ENCODE peak calls at places on chromosomes 3 and 15, in eight cellular contexts. One of them, this sample, is unnamed.

GRCh38 chr3:63975705-63976104 is 47.6 kb downstream of the PSMD6 start:
- DNase-seq in mesendoderm: no peak
- DNase-seq in body of pancreas: peak; percentile 77
- DNase-seq in right atrium auricular region: peak; percentile 77
- DNase-seq in psoas muscle: peak; percentile 66
- DNase-seq in transverse colon: no peak
- DNase-seq in neuronal stem cell: no peak
- DNase-seq in vagina: no peak
- DNase-seq in this sample: no peak

GRCh38 chr15:68765602-68766368 is 54.9 kb downstream of the ANP32A start:
- DNase-seq in mesendoderm: no peak
- DNase-seq in body of pancreas: no peak
- DNase-seq in right atrium auricular region: peak; percentile 32
- DNase-seq in psoas muscle: no peak
- DNase-seq in transverse colon: no peak
- DNase-seq in neuronal stem cell: no peak
- DNase-seq in vagina: peak; percentile 52
- DNase-seq in this sample: no peak

GRCh38 chr3:143634427-143634826 is 213.8 kb downstream of the SLC9A9 start:
- DNase-seq in mesendoderm: no peak
- DNase-seq in body of pancreas: no peak
- DNase-seq in right atrium auricular region: no peak
- DNase-seq in psoas muscle: no peak
- DNase-seq in transverse colon: no peak
- DNase-seq in neuronal stem cell: no peak
- DNase-seq in vagina: no peak
- DNase-seq in this sample: peak; percentile 55

GRCh38 chr3:99902091-99902490 is 84.4 kb downstream of the CMSS1 start:
- DNase-seq in mesendoderm: no peak
- DNase-seq in body of pancreas: no peak
- DNase-seq in right atrium auricular region: no peak
- DNase-seq in psoas muscle: no peak
- DNase-seq in transverse colon: no peak
- DNase-seq in neuronal stem cell: no peak
- DNase-seq in vagina: no peak
- DNase-seq in this sample: no peak

GRCh38 chr3:60992395-60992794 is 258.9 kb downstream of the FHIT start:
- DNase-seq in mesendoderm: no peak
- DNase-seq in body of pancreas: peak; percentile 29
- DNase-seq in right atrium auricular region: no peak
- DNase-seq in psoas muscle: peak; percentile 16
- DNase-seq in transverse colon: no peak
- DNase-seq in neuronal stem cell: no peak
- DNase-seq in vagina: no peak
- DNase-seq in this sample: no peak

GRCh38 chr3:20700702-20701101 is 514.7 kb upstream of the SGO1 start:
- DNase-seq in mesendoderm: no peak
- DNase-seq in body of pancreas: peak; percentile 21
- DNase-seq in right atrium auricular region: no peak
- DNase-seq in psoas muscle: no peak
- DNase-seq in transverse colon: no peak
- DNase-seq in neuronal stem cell: no peak
- DNase-seq in vagina: no peak
- DNase-seq in this sample: no peak

GRCh38 chr15:100997442-100997841 is 78.3 kb downstream of the LRRK1 start:
- DNase-seq in mesendoderm: no peak
- DNase-seq in body of pancreas: no peak
- DNase-seq in right atrium auricular region: no peak
- DNase-seq in psoas muscle: no peak
- DNase-seq in transverse colon: no peak
- DNase-seq in neuronal stem cell: no peak
- DNase-seq in vagina: no peak
- DNase-seq in this sample: no peak

GRCh38 chr3:141112686-141113255 is 61.6 kb downstream of the SPSB4 start:
- DNase-seq in mesendoderm: no peak
- DNase-seq in body of pancreas: no peak
- DNase-seq in right atrium auricular region: peak; percentile 30
- DNase-seq in psoas muscle: no peak
- DNase-seq in transverse colon: no peak
- DNase-seq in neuronal stem cell: no peak
- DNase-seq in vagina: peak; percentile 52
- DNase-seq in this sample: no peak

GRCh38 chr3:127172670-127173515 is 20.0 kb upstream of the PRR23E start:
- DNase-seq in mesendoderm: peak; percentile 71
- DNase-seq in body of pancreas: no peak
- DNase-seq in right atrium auricular region: peak; percentile 56
- DNase-seq in psoas muscle: no peak
- DNase-seq in transverse colon: no peak
- DNase-seq in neuronal stem cell: no peak
- DNase-seq in vagina: peak; percentile 58
- DNase-seq in this sample: no peak

GRCh38 chr3:48404440-48405342 is 25.2 kb downstream of the PLXNB1 start:
- DNase-seq in mesendoderm: no peak
- DNase-seq in body of pancreas: peak; percentile 6
- DNase-seq in right atrium auricular region: peak; percentile 57
- DNase-seq in psoas muscle: peak; percentile 9
- DNase-seq in transverse colon: no peak
- DNase-seq in neuronal stem cell: no peak
- DNase-seq in vagina: peak; percentile 91
- DNase-seq in this sample: no peak

GRCh38 chr3:175270199-175270837 is 411.2 kb downstream of the NAALADL2 start:
- DNase-seq in mesendoderm: peak; percentile 21
- DNase-seq in body of pancreas: no peak
- DNase-seq in right atrium auricular region: no peak
- DNase-seq in psoas muscle: no peak
- DNase-seq in transverse colon: no peak
- DNase-seq in neuronal stem cell: no peak
- DNase-seq in vagina: no peak
- DNase-seq in this sample: no peak

GRCh38 chr15:69758810-69759410 is 306.3 kb downstream of the RPLP1 start:
- DNase-seq in mesendoderm: no peak
- DNase-seq in body of pancreas: peak; percentile 33
- DNase-seq in right atrium auricular region: no peak
- DNase-seq in psoas muscle: no peak
- DNase-seq in transverse colon: peak; percentile 71
- DNase-seq in neuronal stem cell: no peak
- DNase-seq in vagina: no peak
- DNase-seq in this sample: peak; percentile 70

GRCh38 chr3:100402150-100402706 is 889 bp downstream of the LNP1 start:
- DNase-seq in mesendoderm: peak; percentile 77
- DNase-seq in body of pancreas: no peak
- DNase-seq in right atrium auricular region: no peak
- DNase-seq in psoas muscle: no peak
- DNase-seq in transverse colon: no peak
- DNase-seq in neuronal stem cell: no peak
- DNase-seq in vagina: no peak
- DNase-seq in this sample: no peak

GRCh38 chr3:110027446-110027845 is 690.1 kb upstream of the DPPA4 start:
- DNase-seq in mesendoderm: no peak
- DNase-seq in body of pancreas: no peak
- DNase-seq in right atrium auricular region: no peak
- DNase-seq in psoas muscle: no peak
- DNase-seq in transverse colon: no peak
- DNase-seq in neuronal stem cell: no peak
- DNase-seq in vagina: no peak
- DNase-seq in this sample: peak; percentile 31

DNA sequence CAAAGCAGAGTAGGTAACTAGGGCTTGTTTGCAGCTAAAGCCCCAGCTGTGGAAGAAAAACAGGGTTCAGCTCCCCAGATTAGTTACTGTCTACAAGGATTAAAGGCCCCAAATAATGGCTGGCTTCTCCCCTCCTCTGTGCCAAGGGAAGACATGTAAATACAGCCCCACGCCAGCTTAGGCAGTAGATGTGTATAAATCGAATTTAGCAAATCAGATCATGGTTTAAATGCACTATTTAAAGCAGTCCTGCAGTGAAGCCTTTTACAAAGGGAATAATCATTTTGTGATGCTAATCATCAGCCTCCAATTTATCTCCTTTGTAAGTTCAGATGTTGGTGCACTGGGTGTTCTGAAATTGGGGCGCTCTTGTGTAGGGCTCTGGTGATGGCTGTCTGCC is 46.7 kb upstream of the POLG start:
- DNase-seq in mesendoderm: no peak
- DNase-seq in body of pancreas: no peak
- DNase-seq in right atrium auricular region: no peak
- DNase-seq in psoas muscle: no peak
- DNase-seq in transverse colon: no peak
- DNase-seq in neuronal stem cell: no peak
- DNase-seq in vagina: no peak
- DNase-seq in this sample: no peak
- H3K27me3 ChIP-seq in mesendoderm: peaks cover 66% of the 10 kb centered on the region
- H3K27me3 ChIP-seq in body of pancreas: no peaks in the 10 kb centered on the region
- H3K27me3 ChIP-seq in right atrium auricular region: peaks cover 24% of the 10 kb centered on the region
- H3K27me3 ChIP-seq in psoas muscle: peaks cover 60% of the 10 kb centered on the region
- H3K27me3 ChIP-seq in transverse colon: peaks cover 71% of the 10 kb centered on the region
- H3K27me3 ChIP-seq in neuronal stem cell: peaks cover 64% of the 10 kb centered on the region
- H3K27me3 ChIP-seq in vagina: no peaks in the 10 kb centered on the region
- H3K27me3 ChIP-seq in this sample: peaks cover 9% of the 10 kb centered on the region

GRCh38 chr3:33803252-33803651 is 4.8 kb downstream of the PDCD6IP start:
- DNase-seq in mesendoderm: no peak
- DNase-seq in body of pancreas: no peak
- DNase-seq in right atrium auricular region: no peak
- DNase-seq in psoas muscle: no peak
- DNase-seq in transverse colon: no peak
- DNase-seq in neuronal stem cell: no peak
- DNase-seq in vagina: no peak
- DNase-seq in this sample: no peak

GRCh38 chr3:33796137-33796536 is 2.3 kb upstream of the PDCD6IP start:
- DNase-seq in mesendoderm: no peak
- DNase-seq in body of pancreas: no peak
- DNase-seq in right atrium auricular region: no peak
- DNase-seq in psoas muscle: no peak
- DNase-seq in transverse colon: no peak
- DNase-seq in neuronal stem cell: no peak
- DNase-seq in vagina: no peak
- DNase-seq in this sample: no peak

GRCh38 chr3:33799202-33799551 is 747 bp downstream of the PDCD6IP start:
- DNase-seq in mesendoderm: no peak
- DNase-seq in body of pancreas: no peak
- DNase-seq in right atrium auricular region: no peak
- DNase-seq in psoas muscle: no peak
- DNase-seq in transverse colon: no peak
- DNase-seq in neuronal stem cell: no peak
- DNase-seq in vagina: no peak
- DNase-seq in this sample: no peak

GRCh38 chr3:33798418-33799201 is at the start of gene PDCD6IP:
- DNase-seq in mesendoderm: peak; percentile 97
- DNase-seq in body of pancreas: peak; percentile 95
- DNase-seq in right atrium auricular region: peak; percentile 93
- DNase-seq in psoas muscle: peak; percentile 94
- DNase-seq in transverse colon: peak; percentile 95
- DNase-seq in neuronal stem cell: peak; percentile 85
- DNase-seq in vagina: no peak
- DNase-seq in this sample: peak; percentile 94

DNA sequence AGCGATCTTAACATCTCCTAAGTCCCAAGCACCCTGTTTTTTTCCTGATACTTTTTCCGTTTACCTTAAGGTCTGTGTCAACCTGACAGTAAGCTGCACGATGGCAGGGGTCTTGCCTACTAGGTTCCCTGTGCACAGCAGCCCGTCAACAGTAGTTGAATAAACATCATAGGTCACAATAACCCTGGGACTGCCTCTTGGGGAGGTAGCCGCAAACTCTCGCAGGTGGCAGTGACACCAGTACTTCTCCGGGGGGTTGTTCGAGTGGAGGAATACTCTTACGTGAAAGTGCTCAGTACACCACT is 365 bp upstream of the PDCD6IP start:
- DNase-seq in mesendoderm: no peak
- DNase-seq in body of pancreas: no peak
- DNase-seq in right atrium auricular region: no peak
- DNase-seq in psoas muscle: no peak
- DNase-seq in transverse colon: no peak
- DNase-seq in neuronal stem cell: no peak
- DNase-seq in vagina: no peak
- DNase-seq in this sample: no peak
- H3K4me1 ChIP-seq in mesendoderm: no peaks in the 10 kb centered on the region
- H3K4me1 ChIP-seq in body of pancreas: peaks cover 40% of the 10 kb centered on the region
- H3K4me1 ChIP-seq in right atrium auricular region: peaks cover 32% of the 10 kb centered on the region
- H3K4me1 ChIP-seq in psoas muscle: peaks cover 40% of the 10 kb centered on the region
- H3K4me1 ChIP-seq in transverse colon: peaks cover 39% of the 10 kb centered on the region
- H3K4me1 ChIP-seq in neuronal stem cell: no peaks in the 10 kb centered on the region
- H3K4me1 ChIP-seq in vagina: peaks cover 49% of the 10 kb centered on the region
- H3K4me1 ChIP-seq in this sample: peaks cover 3% of the 10 kb centered on the region

GRCh38 chr15:79676621-79677020 is 220.2 kb downstream of the MTHFS start:
- DNase-seq in mesendoderm: no peak
- DNase-seq in body of pancreas: no peak
- DNase-seq in right atrium auricular region: no peak
- DNase-seq in psoas muscle: no peak
- DNase-seq in transverse colon: no peak
- DNase-seq in neuronal stem cell: no peak
- DNase-seq in vagina: no peak
- DNase-seq in this sample: no peak

GRCh38 chr15:79678032-79678701 is 218.6 kb downstream of the MTHFS start:
- DNase-seq in mesendoderm: no peak
- DNase-seq in body of pancreas: no peak
- DNase-seq in right atrium auricular region: no peak
- DNase-seq in psoas muscle: no peak
- DNase-seq in transverse colon: no peak
- DNase-seq in neuronal stem cell: no peak
- DNase-seq in vagina: no peak
- DNase-seq in this sample: no peak

GRCh38 chr15:79682851-79683288 is 213.9 kb downstream of the MTHFS start:
- DNase-seq in mesendoderm: no peak
- DNase-seq in body of pancreas: no peak
- DNase-seq in right atrium auricular region: no peak
- DNase-seq in psoas muscle: no peak
- DNase-seq in transverse colon: no peak
- DNase-seq in neuronal stem cell: no peak
- DNase-seq in vagina: no peak
- DNase-seq in this sample: no peak

GRCh38 chr15:79680721-79681120 is 216.1 kb downstream of the MTHFS start:
- DNase-seq in mesendoderm: peak; percentile 17
- DNase-seq in body of pancreas: no peak
- DNase-seq in right atrium auricular region: no peak
- DNase-seq in psoas muscle: no peak
- DNase-seq in transverse colon: no peak
- DNase-seq in neuronal stem cell: peak; percentile 56
- DNase-seq in vagina: no peak
- DNase-seq in this sample: no peak

DNA sequence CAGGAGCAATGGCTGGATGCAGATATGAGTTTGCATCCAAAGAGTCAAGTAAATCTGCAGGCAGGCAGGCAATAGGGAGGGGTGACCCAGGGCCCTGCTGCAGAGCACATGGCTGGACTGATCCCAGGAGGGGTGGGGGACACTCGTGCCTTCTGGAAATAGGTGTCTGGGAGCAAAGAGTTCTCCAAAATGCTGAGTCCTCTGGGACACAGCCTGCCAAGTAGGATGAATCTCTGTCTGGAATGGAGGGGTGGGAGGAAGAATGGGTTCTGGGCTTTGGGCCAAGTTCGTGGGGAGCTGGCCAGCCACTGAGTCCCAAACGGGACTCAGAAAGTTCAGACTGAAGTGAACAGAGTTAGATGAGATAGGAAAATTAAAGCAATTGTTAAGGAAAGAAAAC is 214.5 kb downstream of the MTHFS start:
- DNase-seq in mesendoderm: no peak
- DNase-seq in body of pancreas: peak; percentile 16
- DNase-seq in right atrium auricular region: no peak
- DNase-seq in psoas muscle: peak; percentile 27
- DNase-seq in transverse colon: no peak
- DNase-seq in neuronal stem cell: no peak
- DNase-seq in vagina: no peak
- DNase-seq in this sample: no peak
- H3K27ac ChIP-seq in mesendoderm: no peak overlapping the region
- H3K27ac ChIP-seq in body of pancreas: no peak overlapping the region
- H3K27ac ChIP-seq in right atrium auricular region: no peak overlapping the region
- H3K27ac ChIP-seq in psoas muscle: no peak overlapping the region
- H3K27ac ChIP-seq in transverse colon: no peak overlapping the region
- H3K27ac ChIP-seq in neuronal stem cell: no peak overlapping the region
- H3K27ac ChIP-seq in vagina: no peak overlapping the region
- H3K27ac ChIP-seq in this sample: no peak overlapping the region

GRCh38 chr15:38618242-38618925 is 53.8 kb upstream of the RASGRP1 start:
- DNase-seq in mesendoderm: no peak
- DNase-seq in body of pancreas: no peak
- DNase-seq in right atrium auricular region: no peak
- DNase-seq in psoas muscle: no peak
- DNase-seq in transverse colon: no peak
- DNase-seq in neuronal stem cell: no peak
- DNase-seq in vagina: no peak
- DNase-seq in this sample: no peak
- H3K27me3 ChIP-seq in mesendoderm: no peaks in the 10 kb centered on the region
- H3K27me3 ChIP-seq in body of pancreas: no peaks in the 10 kb centered on the region
- H3K27me3 ChIP-seq in right atrium auricular region: no peaks in the 10 kb centered on the region
- H3K27me3 ChIP-seq in psoas muscle: no peaks in the 10 kb centered on the region
- H3K27me3 ChIP-seq in transverse colon: no peaks in the 10 kb centered on the region
- H3K27me3 ChIP-seq in neuronal stem cell: no peaks in the 10 kb centered on the region
- H3K27me3 ChIP-seq in vagina: no peaks in the 10 kb centered on the region
- H3K27me3 ChIP-seq in this sample: no peaks in the 10 kb centered on the region